ENCODE peak calls at places on chromosomes 11 and 22, in four cellular contexts. U is IMR-90, R is fibroblast of lung, H is DND-41. A is an unnamed sample.
A peak's percentile ranks its signal among the peaks of the same experiment; 100 is the strongest.

GRCh38 chr22:24583972-24584790 is 8.7 kb downstream of the LRRC75B start:
- DNase-seq in U (no peak), R (no peak), H (no peak), A (no peak)

GRCh38 chr22:33842421-33843094 is 77.7 kb downstream of the LARGE1 start:
- DNase-seq in U (no peak), R (no peak), H (no peak), A (no peak)

GRCh38 chr11:116656011-116656410 is 116.8 kb downstream of the BUD13 start:
- DNase-seq in U (no peak), R (no peak), H (no peak), A (no peak)

GRCh38 chr22:23608583-23608982 is 23.5 kb downstream of the DRICH1 start:
- DNase-seq in U (peak; percentile 39), R (peak; percentile 10), H (peak; percentile 50), A (no peak)

GRCh38 chr11:119375629-119376196 is 5.8 kb downstream of the USP2 start:
- DNase-seq in U (peak; percentile 86), R (peak; percentile 95), H (no peak), A (no peak)

GRCh38 chr11:112318193-112318592 is 57.5 kb upstream of the PLET1 start:
- DNase-seq in U (peak; percentile 96), R (peak; percentile 92), H (no peak), A (no peak)

GRCh38 chr11:118705796-118706545 is 26.5 kb upstream of the TREH start:
- DNase-seq in U (no peak), R (no peak), H (no peak), A (no peak)

GRCh38 chr22:48556751-48557150 is 1270.9 kb downstream of the BRD1 start:
- DNase-seq in U (no peak), R (no peak), H (no peak), A (no peak)

GRCh38 chr11:12185914-12186313 is 75.5 kb downstream of the MICAL2 start:
- DNase-seq in U (peak; percentile 87), R (peak; percentile 71), H (peak; percentile 29), A (peak; percentile 44)

GRCh38 chr11:3215346-3216026 is 3.1 kb downstream of the MRGPRG start:
- DNase-seq in U (no peak), R (no peak), H (no peak), A (no peak)

GRCh38 chr11:114821626-114822025 is 143.3 kb downstream of the NXPE2 start:
- DNase-seq in U (peak; percentile 17), R (no peak), H (no peak), A (no peak)

GRCh38 chr11:35567737-35568465 is 42.5 kb upstream of the PAMR1 start:
- DNase-seq in U (peak; percentile 65), R (no peak), H (no peak), A (no peak)

GRCh38 chr22:39920134-39920743 is 19.4 kb downstream of the GRAP2 start:
- DNase-seq in U (no peak), R (no peak), H (no peak), A (no peak)

GRCh38 chr22:50606561-50607365 is 6.2 kb downstream of the MAPK8IP2 start:
- DNase-seq in U (no peak), R (no peak), H (no peak), A (no peak)

GRCh38 chr11:93521086-93521485 is 22.1 kb downstream of the SMCO4 start:
- DNase-seq in U (no peak), R (no peak), H (peak; percentile 69), A (no peak)

GRCh38 chr11:967995-968751 is 42.5 kb downstream of the AP2A2 start:
- DNase-seq in U (no peak), R (no peak), H (no peak), A (no peak)

GRCh38 chr11:117080370-117080769 is 17.9 kb downstream of the SIK3 start:
- DNase-seq in U (no peak), R (no peak), H (no peak), A (no peak)

DNA sequence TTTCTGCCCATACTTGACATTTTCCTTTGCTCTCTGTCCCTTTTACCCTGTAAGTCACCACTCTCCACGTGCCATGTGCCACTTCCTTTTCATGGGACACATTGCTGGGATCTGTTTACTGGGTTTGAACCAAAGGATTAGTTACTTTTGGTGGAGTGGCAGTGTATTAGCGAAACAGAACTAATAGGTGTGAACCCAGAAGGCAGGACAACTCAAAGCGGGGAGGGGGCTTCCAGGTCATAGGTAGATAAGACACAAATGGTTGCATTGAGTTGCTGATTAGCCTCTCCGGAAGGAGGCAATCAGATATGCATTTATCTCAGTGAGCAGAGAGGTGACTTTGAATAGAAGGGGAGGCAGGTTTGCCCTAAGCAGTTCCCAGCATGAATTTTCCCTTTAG is 874 bp upstream of the ZNF202 start:
- DNase-seq in U (no peak), R (no peak), H (no peak), A (no peak)
- H3K27ac ChIP-seq in U (no peak overlapping the region), R (no peak overlapping the region), H (no peak overlapping the region), A (no peak overlapping the region)

DNA sequence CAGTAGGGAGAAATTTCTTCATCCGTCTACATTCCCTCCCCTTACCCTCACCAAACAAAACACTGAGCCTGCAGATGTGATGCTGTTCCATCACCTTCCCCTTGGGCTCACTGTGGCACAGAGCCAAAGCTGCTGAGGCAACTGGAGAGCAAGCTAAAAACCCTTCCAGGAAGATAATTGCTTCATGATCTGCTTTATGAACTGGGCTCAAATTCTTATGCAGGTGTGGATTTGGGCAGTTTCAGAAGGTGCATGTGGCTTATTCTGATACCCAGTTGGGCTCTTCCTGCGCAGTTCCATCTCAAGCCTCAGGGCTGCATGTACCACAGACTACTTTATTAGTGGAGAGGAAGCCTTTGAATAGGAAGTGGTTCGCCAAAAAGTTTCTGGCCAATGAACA is 58.3 kb downstream of the AAMDC start:
- DNase-seq in U (peak; percentile 50), R (peak; percentile 73), H (no peak), A (no peak)
- H3K9ac ChIP-seq in U (no peak overlapping the region), R (no peak overlapping the region), H (no peak overlapping the region), A (no peak overlapping the region)

GRCh38 chr11:110130642-110131238 is 37.5 kb downstream of the ZC3H12C start:
- DNase-seq in U (peak; percentile 67), R (peak; percentile 71), H (no peak), A (no peak)
- H3K27ac ChIP-seq in U (no peak overlapping the region), R (no peak overlapping the region), H (no peak overlapping the region), A (peak overlapping the region; percentile 98)

GRCh38 chr11:73323464-73323863 is 15.4 kb downstream of the ARHGEF17 start:
- DNase-seq in U (peak; percentile 77), R (peak; percentile 67), H (no peak), A (no peak)
- H3K9ac ChIP-seq in U (peak overlapping the region; percentile 54), R (peak overlapping the region; percentile 56), H (no peak overlapping the region), A (peak overlapping the region; percentile 3)

DNA sequence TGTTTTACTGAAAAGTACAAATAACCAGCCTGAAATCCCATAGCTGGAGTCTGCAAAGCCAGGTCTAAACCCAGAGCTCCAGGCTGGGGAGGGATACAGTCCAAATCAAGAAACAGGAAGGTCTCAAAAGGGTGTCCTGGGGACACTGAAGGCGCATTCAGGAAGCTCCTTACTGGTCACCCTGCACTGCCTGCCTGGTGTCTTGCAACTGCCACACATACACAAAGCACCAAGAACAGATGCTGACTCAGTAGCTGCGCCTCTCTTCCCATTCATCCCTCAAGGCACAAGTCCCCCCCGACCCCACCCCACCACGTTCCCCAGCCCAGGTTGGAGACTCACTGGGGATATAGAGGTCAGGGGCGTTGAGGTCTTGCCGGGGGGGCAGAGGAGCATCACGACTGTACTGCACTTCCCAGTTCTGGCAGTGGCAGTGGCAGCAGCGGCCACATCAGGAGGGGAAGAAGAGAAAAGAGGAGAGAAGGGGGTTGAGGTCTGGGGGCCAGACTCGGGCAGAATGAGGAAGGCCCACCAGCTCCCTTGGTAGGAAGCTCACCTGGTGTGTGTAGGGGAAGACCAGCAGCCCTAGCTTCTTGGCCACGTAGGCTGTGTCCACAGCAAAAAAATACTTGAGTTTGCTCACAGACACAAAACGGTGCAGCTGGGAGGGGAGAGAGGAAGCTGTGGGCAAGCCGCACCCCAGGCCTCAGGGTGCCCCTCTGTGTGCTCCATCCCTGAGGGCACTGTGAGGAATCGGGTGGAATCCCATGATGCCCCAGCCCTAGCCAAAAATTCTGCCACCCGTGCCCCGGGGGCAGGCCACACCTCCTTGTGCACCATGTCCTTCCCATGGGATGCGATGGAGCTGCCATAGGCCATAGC is 1.4 kb downstream of the YIF1A start:
- DNase-seq in U (no peak), R (no peak), H (no peak), A (no peak)
- H3K27ac ChIP-seq in U (no peak overlapping the region), R (peak overlapping the region; percentile 95), H (peak overlapping the region; percentile 73), A (no peak overlapping the region)

DNA sequence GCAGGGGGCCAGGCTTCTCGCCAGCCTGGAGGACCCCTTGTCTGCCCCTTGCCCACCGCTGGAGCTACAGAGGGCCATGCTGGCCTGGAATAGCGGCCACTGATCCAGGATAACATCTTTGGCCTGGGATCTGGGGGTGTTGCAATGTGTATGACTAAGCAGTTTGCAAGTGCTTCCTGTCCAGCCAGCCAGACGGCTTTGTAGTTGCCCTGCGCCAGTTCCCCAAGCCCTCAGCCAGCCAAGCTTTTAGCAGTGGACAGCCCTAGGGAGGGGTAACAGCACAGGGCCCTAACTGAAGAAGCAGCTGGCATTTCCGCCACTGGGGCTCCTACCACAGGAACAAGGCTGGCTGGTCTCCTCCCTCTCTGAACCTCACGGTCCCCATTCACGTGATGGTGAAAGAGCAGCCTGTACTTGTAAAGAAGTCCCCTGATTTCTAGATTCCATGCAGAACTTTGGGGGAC is 32.1 kb downstream of the UQCR10 start:
- DNase-seq in U (peak; percentile 94), R (peak; percentile 95), H (no peak), A (no peak)
- H3K9ac ChIP-seq in U (peak overlapping the region; percentile 22), R (no peak overlapping the region), H (no peak overlapping the region), A (no peak overlapping the region)